ENCODE peak calls at places on chromosome 19, in nine cellular contexts. F is epithelial cell of esophagus, A is neural crest cell, Y is WTC11, S is left ventricle myocardium inferior, V is astrocyte of the spinal cord, W is AG10803, Z is AG04449, G is PC-3. K is an unnamed sample.

GRCh38 chr19:36213793-36214387 is 575 bp downstream of the ZNF565 start:
- DNase-seq in Z (no peak), A (no peak), G (peak), W (peak), F (peak), Y (no peak), V (no peak), S (no peak), K (no peak)

GRCh38 chr19:643736-644135 is 4.1 kb downstream of the FGF22 start:
- DNase-seq in Z (no peak), V (no peak), F (no peak), G (no peak), S (no peak), Y (no peak), A (no peak), W (no peak), K (no peak)

GRCh38 chr19:45952691-45953505 is 20.8 kb downstream of the NOVA2 start:
- DNase-seq in Y (peak), A (peak), Z (no peak), V (peak), S (peak), G (peak), F (peak), W (peak), K (peak)

GRCh38 chr19:5001547-5002131 is 32.7 kb downstream of the KDM4B start:
- DNase-seq in S (no peak), F (peak), V (peak), Z (no peak), W (peak), A (peak), Y (peak), G (peak), K (no peak)

GRCh38 chr19:51407631-51408131 is 9.8 kb downstream of the SIGLEC10 start:
- DNase-seq in A (no peak), W (peak), V (no peak), S (no peak), Y (peak), G (peak), Z (no peak), F (peak), K (no peak)

GRCh38 chr19:54435551-54436016 is 13.4 kb upstream of the LENG8 start:
- DNase-seq in F (no peak), Z (no peak), V (no peak), Y (peak), A (no peak), W (no peak), G (no peak), S (no peak), K (no peak)

GRCh38 chr19:5436101-5436947 is 18.9 kb upstream of the ZNRF4 start:
- DNase-seq in W (peak), V (peak), S (no peak), Y (peak), Z (peak), F (no peak), G (peak), A (peak), K (no peak)

GRCh38 chr19:41332468-41332867 is 21.3 kb downstream of the TGFB1 start:
- DNase-seq in Z (no peak), V (no peak), Y (no peak), G (no peak), W (no peak), F (no peak), A (no peak), S (no peak), K (no peak)

GRCh38 chr19:58395979-58396627 is 647 bp downstream of the RNF225 start:
- DNase-seq in W (no peak), S (no peak), Z (no peak), G (no peak), A (no peak), Y (peak), V (no peak), F (no peak), K (no peak)

GRCh38 chr19:43641333-43641732 is 1.7 kb upstream of the CADM4 start:
- DNase-seq in F (no peak), Y (no peak), Z (no peak), V (no peak), A (no peak), S (no peak), W (no peak), G (no peak), K (no peak)

GRCh38 chr19:16088985-16089846 is 12.9 kb downstream of the TPM4 start:
- DNase-seq in S (no peak), A (no peak), G (no peak), F (no peak), Z (no peak), V (no peak), Y (no peak), W (no peak), K (no peak)

GRCh38 chr19:7868671-7869452 is 5.3 kb downstream of the PRR36 start:
- DNase-seq in Y (peak), W (peak), Z (no peak), F (peak), A (peak), S (peak), G (peak), V (peak), K (peak)

GRCh38 chr19:45769821-45770191 is 754 bp upstream of the SIX5 start:
- DNase-seq in W (peak), V (no peak), S (no peak), Z (no peak), G (no peak), A (no peak), F (peak), Y (peak), K (peak)

GRCh38 chr19:3549816-3550215 is 7.6 kb downstream of the MFSD12 start:
- DNase-seq in A (no peak), Y (no peak), S (no peak), G (no peak), Z (no peak), F (no peak), V (no peak), W (no peak), K (no peak)

GRCh38 chr19:38830039-38830733 is 1.4 kb downstream of the ECH1 start:
- DNase-seq in S (no peak), Z (no peak), G (peak), W (peak), Y (no peak), F (no peak), A (no peak), V (peak), K (no peak)

GRCh38 chr19:17211547-17212446 is 3.4 kb upstream of the USE1 start:
- DNase-seq in G (no peak), Y (no peak), W (no peak), Z (no peak), A (no peak), F (no peak), S (no peak), V (no peak), K (no peak)

GRCh38 chr19:8158411-8159074 is 9.2 kb upstream of the FBN3 start:
- DNase-seq in Y (peak), F (peak), Z (peak), W (peak), G (peak), A (peak), S (no peak), V (peak), K (no peak)

GRCh38 chr19:3821857-3822364 is 35.7 kb upstream of the MATK start:
- DNase-seq in V (peak), W (peak), G (peak), S (peak), F (no peak), Z (no peak), Y (peak), A (peak), K (peak)

GRCh38 chr19:4365791-4366665 is 22.7 kb downstream of the MPND start:
- DNase-seq in Y (no peak), V (no peak), A (no peak), F (no peak), G (no peak), Z (no peak), S (no peak), W (no peak), K (no peak)

GRCh38 chr19:4359627-4360000 is 16.3 kb downstream of the MPND start:
- DNase-seq in W (no peak), Z (no peak), S (no peak), A (no peak), G (no peak), V (no peak), Y (no peak), F (no peak), K (no peak)

GRCh38 chr19:48274173-48274572 is 4.3 kb downstream of the ZNF114 start:
- DNase-seq in V (peak), F (no peak), A (no peak), W (no peak), Z (no peak), Y (no peak), G (peak), S (no peak), K (no peak)

GRCh38 chr19:42282036-42282762 is 13.1 kb downstream of the CIC start:
- DNase-seq in Y (no peak), F (no peak), Z (no peak), V (no peak), S (no peak), A (no peak), W (no peak), G (no peak), K (peak)

GRCh38 chr19:4064073-4064550 is 2.6 kb downstream of the ZBTB7A start:
- DNase-seq in F (no peak), Z (no peak), W (no peak), Y (no peak), S (no peak), A (no peak), G (peak), V (peak), K (peak)

GRCh38 chr19:45138303-45138751 is 22.5 kb downstream of the NKPD1 start:
- DNase-seq in S (no peak), A (no peak), W (no peak), G (no peak), Z (no peak), Y (no peak), F (no peak), V (no peak), K (no peak)

GRCh38 chr19:33554391-33554790 is 32.8 kb upstream of the PEPD start:
- DNase-seq in V (no peak), S (no peak), G (no peak), Z (no peak), A (no peak), Y (no peak), F (no peak), W (no peak), K (no peak)

GRCh38 chr19:6587093-6587820 is 3.7 kb downstream of the CD70 start:
- DNase-seq in Z (no peak), V (no peak), A (no peak), S (no peak), W (peak), Y (peak), F (no peak), G (no peak), K (no peak)

GRCh38 chr19:7386308-7386707 is 37.6 kb downstream of the ARHGEF18 start:
- DNase-seq in A (no peak), Y (peak), V (no peak), Z (no peak), S (no peak), W (no peak), F (peak), G (peak), K (no peak)

GRCh38 chr19:50300814-50301606 is 28.2 kb downstream of the KCNC3 start:
- DNase-seq in G (peak), W (peak), S (no peak), V (peak), Y (no peak), Z (peak), F (peak), A (no peak), K (no peak)

GRCh38 chr19:12696366-12697335 is at the start of gene FBXW9:
- DNase-seq in A (peak), W (peak), Y (peak), F (peak), V (peak), Z (peak), S (peak), G (peak), K (peak)

GRCh38 chr19:5983367-5983955 is 5.5 kb upstream of the RANBP3 start:
- DNase-seq in A (no peak), S (no peak), Z (no peak), W (peak), V (no peak), G (no peak), Y (no peak), F (peak), K (no peak)

GRCh38 chr19:15421136-15421535 is 2.3 kb upstream of the AKAP8L start:
- DNase-seq in V (no peak), Y (no peak), W (no peak), F (no peak), G (no peak), S (no peak), A (no peak), Z (no peak), K (no peak)

GRCh38 chr19:21210037-21210621 is 68.3 kb downstream of the ZNF431 start:
- DNase-seq in S (no peak), W (no peak), F (no peak), G (no peak), Y (no peak), A (no peak), Z (no peak), V (no peak), K (no peak)

GRCh38 chr19:31349160-31349881 is at the start of gene TSHZ3:
- DNase-seq in F (peak), Y (peak), A (peak), Z (peak), V (peak), G (peak), S (peak), W (peak), K (peak)

GRCh38 chr19:7699003-7699402 is 2.9 kb downstream of the FCER2 start:
- DNase-seq in Z (no peak), W (no peak), S (no peak), F (no peak), Y (no peak), V (no peak), G (no peak), A (no peak), K (no peak)

GRCh38 chr19:1170938-1171754 is 2.9 kb downstream of the SBNO2 start:
- DNase-seq in A (no peak), Z (no peak), S (no peak), Y (peak), G (peak), F (peak), V (no peak), W (no peak), K (no peak)

GRCh38 chr19:19316082-19316481 is 4.2 kb downstream of the SUGP1 start:
- DNase-seq in F (no peak), W (no peak), S (no peak), A (no peak), G (no peak), Y (no peak), V (no peak), Z (no peak), K (no peak)

GRCh38 chr19:19321143-19321577 is 531 bp downstream of the MAU2 start:
- DNase-seq in F (no peak), V (no peak), W (peak), Z (no peak), Y (peak), G (peak), A (no peak), S (no peak), K (no peak)

GRCh38 chr19:19324059-19324755 is 3.6 kb downstream of the MAU2 start:
- DNase-seq in F (no peak), S (no peak), W (no peak), V (no peak), G (no peak), Z (no peak), A (no peak), Y (no peak), K (no peak)

GRCh38 chr19:19319725-19320361 is 466 bp downstream of the SUGP1 start:
- DNase-seq in Y (no peak), V (no peak), Z (no peak), G (no peak), W (no peak), S (no peak), F (no peak), A (no peak), K (no peak)

DNA sequence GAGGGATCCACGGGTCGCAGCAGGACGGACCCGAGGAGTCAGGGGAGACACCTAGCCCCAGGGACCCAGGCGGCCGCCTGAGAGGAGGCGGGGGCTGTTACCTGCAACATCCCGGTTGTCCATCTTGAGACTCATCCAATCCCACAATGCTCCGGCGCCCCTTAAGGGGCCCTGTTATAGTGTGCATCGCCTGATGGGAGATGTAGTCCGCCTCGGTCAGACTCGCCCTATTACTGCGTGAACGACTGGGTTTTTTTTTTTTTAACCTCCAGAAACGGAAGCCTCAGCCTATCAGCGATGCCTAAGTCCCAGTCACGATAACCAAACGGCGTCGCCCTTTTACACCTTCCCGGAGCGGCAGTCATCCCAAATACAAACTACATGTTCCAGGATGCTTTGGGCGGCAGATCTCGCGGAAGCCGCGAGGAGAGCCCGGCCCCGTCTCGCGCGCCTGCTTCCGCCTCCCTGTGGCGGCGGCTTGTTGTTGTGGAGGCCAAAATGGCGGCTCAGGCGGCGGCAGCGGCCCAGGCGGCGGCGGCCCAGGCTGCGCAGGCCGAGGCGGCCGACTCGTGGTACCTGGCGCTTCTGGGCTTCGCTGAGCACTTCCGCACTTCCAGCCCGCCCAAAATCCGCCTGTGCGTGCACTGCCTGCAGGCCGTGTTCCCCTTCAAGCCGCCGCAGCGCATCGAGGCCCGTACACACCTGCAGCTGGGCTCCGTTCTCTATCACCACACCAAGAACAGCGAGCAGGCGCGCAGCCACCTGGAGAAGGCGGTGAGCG is at the start of the genes MAU2 and SUGP1:
- DNase-seq in S (peak), Z (peak), Y (peak), W (peak), V (peak), F (peak), G (peak), A (peak), K (peak)
- TF ChIP-seq CTCF in S (peak), Z (peak), Y (no peak), W (peak), V (no peak), F (peak), G (no peak), A (peak), K (peak)

GRCh38 chr19:47187023-47187655 is 43.9 kb downstream of the BBC3 start:
- DNase-seq in F (no peak), W (no peak), A (no peak), Y (no peak), Z (no peak), S (no peak), G (no peak), V (no peak), K (no peak)

GRCh38 chr19:47190167-47190727 is 40.8 kb downstream of the BBC3 start:
- DNase-seq in Y (no peak), V (peak), A (peak), G (peak), Z (peak), W (peak), F (peak), S (peak), K (peak)

GRCh38 chr19:47187797-47188196 is 43.2 kb downstream of the BBC3 start:
- DNase-seq in V (no peak), Z (no peak), S (no peak), Y (no peak), A (no peak), W (no peak), F (no peak), G (peak), K (no peak)

GRCh38 chr19:47186337-47187022 is 44.5 kb downstream of the BBC3 start:
- DNase-seq in Z (no peak), F (no peak), A (no peak), W (no peak), S (no peak), V (no peak), Y (no peak), G (no peak), K (no peak)

DNA sequence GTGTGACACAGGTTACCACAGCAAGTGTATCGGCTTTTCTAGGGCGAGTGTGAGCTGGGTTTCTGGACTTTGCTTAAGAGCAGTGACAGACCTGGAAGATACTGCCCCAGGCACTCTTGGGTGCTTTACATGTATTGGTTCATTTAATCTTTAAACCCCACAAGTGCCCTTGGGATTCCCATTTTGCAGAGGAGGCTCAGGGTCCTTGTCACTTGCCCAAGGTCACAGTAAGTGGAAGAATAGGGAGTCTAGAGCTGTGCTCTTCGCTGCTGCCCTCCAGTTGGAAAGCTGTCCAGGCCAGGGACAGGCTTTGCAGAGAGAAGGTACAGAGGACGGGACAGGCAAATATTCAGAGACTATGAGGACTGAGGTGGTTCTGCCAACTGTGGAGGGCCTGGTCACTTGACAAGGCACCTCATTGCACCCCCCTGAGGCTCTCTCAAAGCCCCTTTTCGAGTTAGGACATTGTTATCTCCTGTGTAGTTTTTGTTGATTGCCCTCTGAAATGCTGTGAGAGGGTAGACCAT is 42.4 kb downstream of the BBC3 start:
- DNase-seq in W (no peak), A (no peak), G (no peak), V (no peak), S (no peak), Z (no peak), F (no peak), Y (no peak), K (no peak)
- TF ChIP-seq CTCF in W (no peak), A (no peak), G (no peak), V (no peak), S (no peak), Z (no peak), F (no peak), Y (no peak), K (no peak)

GRCh38 chr19:13841339-13842293 is 35.3 kb upstream of the NANOS3 start:
- DNase-seq in V (peak), Y (no peak), F (peak), W (peak), G (peak), Z (no peak), A (no peak), S (no peak), K (no peak)

GRCh38 chr19:13842294-13843103 is 34.4 kb upstream of the NANOS3 start:
- DNase-seq in S (peak), V (peak), W (peak), Z (no peak), A (no peak), F (peak), Y (peak), G (peak), K (peak)

GRCh38 chr19:13843104-13843921 is 33.6 kb upstream of the NANOS3 start:
- DNase-seq in Z (no peak), A (no peak), V (peak), F (peak), G (peak), S (peak), W (peak), Y (peak), K (peak)

GRCh38 chr19:13846533-13847032 is 30.4 kb upstream of the NANOS3 start:
- DNase-seq in Y (peak), S (peak), G (peak), W (peak), V (peak), Z (no peak), F (peak), A (peak), K (peak)

DNA sequence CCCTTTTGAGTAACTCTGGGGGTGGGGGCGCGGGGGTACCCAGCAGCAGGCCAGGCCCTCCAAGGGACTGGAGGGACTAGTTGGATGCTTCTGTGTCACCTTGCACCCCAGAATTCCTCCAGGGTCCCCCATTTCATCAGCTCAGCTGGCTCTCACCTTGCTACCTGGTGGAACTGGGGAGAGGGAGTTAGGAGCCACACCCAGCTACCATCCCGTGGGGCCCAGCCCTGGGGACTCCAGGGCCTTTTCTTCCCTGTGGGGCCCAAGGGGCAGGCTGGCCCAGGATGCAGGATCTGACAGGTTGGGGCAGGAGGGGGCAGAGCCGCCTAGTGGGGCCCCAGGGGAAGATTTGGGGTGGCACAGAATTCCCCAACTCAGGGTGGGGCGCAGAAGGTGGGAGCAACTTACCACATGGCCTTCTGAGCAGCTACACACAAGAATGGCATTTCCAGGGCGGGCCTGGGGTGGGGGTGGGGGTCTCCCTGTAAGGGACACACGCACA is 32.8 kb upstream of the NANOS3 start:
- DNase-seq in Z (no peak), W (no peak), F (peak), A (no peak), G (no peak), S (no peak), V (no peak), Y (no peak), K (no peak)
- TF ChIP-seq CTCF in Z (no peak), W (no peak), F (peak), A (no peak), G (no peak), S (no peak), V (no peak), Y (no peak), K (no peak)

GRCh38 chr19:18488403-18488723 is 33.5 kb downstream of the ELL start:
- DNase-seq in S (no peak), G (peak), Z (no peak), Y (no peak), V (no peak), F (no peak), W (peak), A (no peak), K (no peak)
- TF ChIP-seq CTCF in S (peak), G (peak), Z (peak), Y (no peak), V (peak), F (peak), W (peak), A (no peak), K (no peak)

K was measured in uterus.